ENCODE peak calls at places on chromosomes 11 and 22, in eight cellular contexts. E is body of pancreas; B is cardiac fibroblast; Q is esophagus squamous epithelium; K is GM03348; A is stimulated activated CD4-positive, alpha-beta T cell treated with anti-CD3 and anti-CD28 coated beads, Interleukin-1b, Interleukin-23, amount 100 ng/mL, for 1 hour; W is H1; X is GM13977. S is an unnamed sample.

GRCh38 chr11:287821-288327 is 1.1 kb upstream of the PGGHG start:
- DNase-seq in X (no peak), K (no peak), B (no peak), A (no peak), W (no peak), Q (no peak), E (no peak), S (no peak)

GRCh38 chr22:29313126-29314071 is 2.1 kb downstream of the RASL10A start:
- DNase-seq in W (peak), A (no peak), E (peak), B (peak), K (peak), X (peak), Q (no peak), S (no peak)

GRCh38 chr11:61417670-61418069 is 12.1 kb downstream of the CPSF7 start:
- DNase-seq in E (no peak), A (no peak), Q (no peak), K (no peak), W (no peak), X (no peak), B (peak), S (peak)

GRCh38 chr11:62443390-62444201 is 24.8 kb downstream of the SCGB1A1 start:
- DNase-seq in A (no peak), B (peak), W (no peak), X (no peak), E (no peak), K (peak), Q (no peak), S (no peak)

GRCh38 chr22:40567626-40568328 is 68.7 kb downstream of the MRTFA start:
- DNase-seq in Q (no peak), E (no peak), B (no peak), W (no peak), A (no peak), K (no peak), X (no peak), S (no peak)

GRCh38 chr22:36541831-36542391 is 12.9 kb upstream of the EIF3D start:
- DNase-seq in K (peak), E (no peak), A (no peak), X (no peak), W (no peak), B (peak), Q (no peak), S (peak)

GRCh38 chr22:32761251-32761903 is 40.1 kb upstream of the TIMP3 start:
- DNase-seq in W (no peak), A (no peak), E (no peak), K (no peak), B (no peak), Q (no peak), X (no peak), S (no peak)

GRCh38 chr11:62245271-62245753 is 3.3 kb downstream of the SCGB1D2 start:
- DNase-seq in X (peak), Q (no peak), K (peak), A (no peak), B (peak), E (no peak), W (no peak), S (peak)

GRCh38 chr22:35615156-35615555 is 2.0 kb downstream of the MB start:
- DNase-seq in A (no peak), E (no peak), X (no peak), W (no peak), K (no peak), Q (no peak), B (no peak), S (no peak)

GRCh38 chr11:126139541-126140091 is 71.8 kb downstream of the RPUSD4 start:
- DNase-seq in W (no peak), Q (no peak), A (no peak), X (no peak), K (peak), E (no peak), B (peak), S (no peak)

S was measured in renal cortical epithelial cell.